ENCODE peak calls at places on chromosomes 2 and 18, in eight cellular contexts. One of them, this sample, is unnamed.

GRCh38 chr2:219499555-219499954 is 864 bp downstream of the GMPPA start:
- DNase-seq in AG04450: no peak
- DNase-seq in heart left ventricle: no peak
- DNase-seq in ovary: no peak
- DNase-seq in kidney epithelial cell: no peak
- DNase-seq in K562: no peak
- DNase-seq in cardiac muscle cell: no peak
- DNase-seq in hepatocyte: no peak
- DNase-seq in this sample: no peak

GRCh38 chr2:238151205-238151604 is 7.6 kb upstream of the ERFE start:
- DNase-seq in K562: no peak
- DNase-seq in ovary: no peak
- DNase-seq in hepatocyte: no peak
- DNase-seq in AG04450: no peak
- DNase-seq in heart left ventricle: no peak
- DNase-seq in kidney epithelial cell: no peak
- DNase-seq in cardiac muscle cell: no peak
- DNase-seq in this sample: no peak

GRCh38 chr18:37419272-37419671 is 146.3 kb downstream of the CELF4 start:
- DNase-seq in ovary: no peak
- DNase-seq in cardiac muscle cell: no peak
- DNase-seq in heart left ventricle: no peak
- DNase-seq in hepatocyte: no peak
- DNase-seq in AG04450: no peak
- DNase-seq in kidney epithelial cell: peak; percentile 41
- DNase-seq in K562: no peak
- DNase-seq in this sample: peak; percentile 74

GRCh38 chr2:2691419-2691818 is 360.3 kb upstream of the MYT1L start:
- DNase-seq in hepatocyte: no peak
- DNase-seq in K562: no peak
- DNase-seq in cardiac muscle cell: no peak
- DNase-seq in heart left ventricle: no peak
- DNase-seq in ovary: no peak
- DNase-seq in AG04450: no peak
- DNase-seq in kidney epithelial cell: no peak
- DNase-seq in this sample: no peak

GRCh38 chr18:47737198-47737830 is 193.1 kb downstream of the SMAD2 start:
- DNase-seq in kidney epithelial cell: no peak
- DNase-seq in hepatocyte: no peak
- DNase-seq in AG04450: no peak
- DNase-seq in ovary: no peak
- DNase-seq in K562: no peak
- DNase-seq in heart left ventricle: no peak
- DNase-seq in cardiac muscle cell: no peak
- DNase-seq in this sample: no peak

GRCh38 chr2:138095336-138095735 is 131.1 kb downstream of the HNMT start:
- DNase-seq in heart left ventricle: no peak
- DNase-seq in AG04450: no peak
- DNase-seq in hepatocyte: no peak
- DNase-seq in cardiac muscle cell: no peak
- DNase-seq in kidney epithelial cell: no peak
- DNase-seq in ovary: no peak
- DNase-seq in K562: no peak
- DNase-seq in this sample: no peak

GRCh38 chr18:9931679-9932078 is 17.9 kb downstream of the VAPA start:
- DNase-seq in ovary: no peak
- DNase-seq in cardiac muscle cell: no peak
- DNase-seq in K562: no peak
- DNase-seq in hepatocyte: no peak
- DNase-seq in heart left ventricle: no peak
- DNase-seq in AG04450: no peak
- DNase-seq in kidney epithelial cell: no peak
- DNase-seq in this sample: no peak

GRCh38 chr2:88181511-88181910 is 11.4 kb downstream of the THNSL2 start:
- DNase-seq in K562: no peak
- DNase-seq in hepatocyte: no peak
- DNase-seq in AG04450: no peak
- DNase-seq in kidney epithelial cell: no peak
- DNase-seq in heart left ventricle: no peak
- DNase-seq in ovary: no peak
- DNase-seq in cardiac muscle cell: no peak
- DNase-seq in this sample: peak; percentile 59

GRCh38 chr2:219168932-219169331 is 897 bp downstream of the SLC23A3 start:
- DNase-seq in heart left ventricle: no peak
- DNase-seq in ovary: peak; percentile 49
- DNase-seq in K562: no peak
- DNase-seq in AG04450: no peak
- DNase-seq in kidney epithelial cell: no peak
- DNase-seq in cardiac muscle cell: no peak
- DNase-seq in hepatocyte: no peak
- DNase-seq in this sample: no peak

GRCh38 chr2:240142859-240143258 is 2.4 kb upstream of the OTOS start:
- DNase-seq in AG04450: no peak
- DNase-seq in cardiac muscle cell: no peak
- DNase-seq in ovary: peak; percentile 13
- DNase-seq in hepatocyte: no peak
- DNase-seq in kidney epithelial cell: no peak
- DNase-seq in heart left ventricle: no peak
- DNase-seq in K562: no peak
- DNase-seq in this sample: no peak

GRCh38 chr2:32739679-32740078 is 111.8 kb downstream of the TTC27 start:
- DNase-seq in ovary: no peak
- DNase-seq in AG04450: no peak
- DNase-seq in kidney epithelial cell: no peak
- DNase-seq in hepatocyte: no peak
- DNase-seq in cardiac muscle cell: no peak
- DNase-seq in K562: no peak
- DNase-seq in heart left ventricle: no peak
- DNase-seq in this sample: no peak

GRCh38 chr2:176079285-176079830 is 4.4 kb downstream of the EVX2 start:
- DNase-seq in heart left ventricle: no peak
- DNase-seq in hepatocyte: no peak
- DNase-seq in kidney epithelial cell: no peak
- DNase-seq in cardiac muscle cell: no peak
- DNase-seq in ovary: no peak
- DNase-seq in K562: peak; percentile 27
- DNase-seq in AG04450: no peak
- DNase-seq in this sample: no peak

GRCh38 chr18:75160315-75160714 is 48.6 kb downstream of the PTGR3 start:
- DNase-seq in heart left ventricle: no peak
- DNase-seq in AG04450: no peak
- DNase-seq in kidney epithelial cell: no peak
- DNase-seq in cardiac muscle cell: no peak
- DNase-seq in ovary: no peak
- DNase-seq in hepatocyte: no peak
- DNase-seq in K562: no peak
- DNase-seq in this sample: no peak

GRCh38 chr2:143397886-143398614 is 268.8 kb downstream of the ARHGAP15 start:
- DNase-seq in K562: no peak
- DNase-seq in AG04450: peak; percentile 6
- DNase-seq in kidney epithelial cell: no peak
- DNase-seq in cardiac muscle cell: no peak
- DNase-seq in ovary: no peak
- DNase-seq in heart left ventricle: no peak
- DNase-seq in hepatocyte: no peak
- DNase-seq in this sample: no peak

GRCh38 chr2:53516650-53517049 is 251.0 kb upstream of the CHAC2 start:
- DNase-seq in ovary: no peak
- DNase-seq in AG04450: no peak
- DNase-seq in K562: no peak
- DNase-seq in kidney epithelial cell: no peak
- DNase-seq in heart left ventricle: no peak
- DNase-seq in cardiac muscle cell: no peak
- DNase-seq in hepatocyte: no peak
- DNase-seq in this sample: no peak

GRCh38 chr2:53513167-53513666 is 254.4 kb upstream of the CHAC2 start:
- DNase-seq in cardiac muscle cell: no peak
- DNase-seq in hepatocyte: no peak
- DNase-seq in K562: no peak
- DNase-seq in kidney epithelial cell: no peak
- DNase-seq in AG04450: no peak
- DNase-seq in heart left ventricle: no peak
- DNase-seq in ovary: no peak
- DNase-seq in this sample: no peak

GRCh38 chr2:53511549-53511948 is 256.1 kb upstream of the CHAC2 start:
- DNase-seq in cardiac muscle cell: no peak
- DNase-seq in ovary: no peak
- DNase-seq in heart left ventricle: no peak
- DNase-seq in hepatocyte: no peak
- DNase-seq in AG04450: no peak
- DNase-seq in K562: no peak
- DNase-seq in kidney epithelial cell: no peak
- DNase-seq in this sample: no peak

GRCh38 chr2:53512071-53512841 is 255.3 kb upstream of the CHAC2 start:
- DNase-seq in K562: no peak
- DNase-seq in heart left ventricle: no peak
- DNase-seq in hepatocyte: no peak
- DNase-seq in cardiac muscle cell: no peak
- DNase-seq in AG04450: peak; percentile 59
- DNase-seq in kidney epithelial cell: no peak
- DNase-seq in ovary: no peak
- DNase-seq in this sample: no peak

GRCh38 chr2:53515435-53516332 is 251.9 kb upstream of the CHAC2 start:
- DNase-seq in hepatocyte: no peak
- DNase-seq in cardiac muscle cell: peak; percentile 29
- DNase-seq in AG04450: no peak
- DNase-seq in kidney epithelial cell: no peak
- DNase-seq in ovary: no peak
- DNase-seq in heart left ventricle: no peak
- DNase-seq in K562: peak; percentile 4
- DNase-seq in this sample: no peak
- TF ChIP-seq CTCF in hepatocyte: peak; percentile 18
- TF ChIP-seq CTCF in cardiac muscle cell: no peak
- TF ChIP-seq CTCF in AG04450: peak; percentile 48
- TF ChIP-seq CTCF in kidney epithelial cell: no peak
- TF ChIP-seq CTCF in ovary: no peak
- TF ChIP-seq CTCF in heart left ventricle: no peak
- TF ChIP-seq CTCF in K562: peak; percentile 18
- TF ChIP-seq CTCF in this sample: peak; percentile 17

GRCh38 chr2:174038472-174038871 is 73.3 kb upstream of the SP3 start:
- DNase-seq in heart left ventricle: no peak
- DNase-seq in cardiac muscle cell: no peak
- DNase-seq in K562: no peak
- DNase-seq in kidney epithelial cell: no peak
- DNase-seq in ovary: no peak
- DNase-seq in AG04450: no peak
- DNase-seq in hepatocyte: no peak
- DNase-seq in this sample: no peak

GRCh38 chr2:174035981-174036742 is 71.0 kb upstream of the SP3 start:
- DNase-seq in kidney epithelial cell: no peak
- DNase-seq in ovary: no peak
- DNase-seq in K562: peak; percentile 76
- DNase-seq in AG04450: no peak
- DNase-seq in heart left ventricle: no peak
- DNase-seq in cardiac muscle cell: no peak
- DNase-seq in hepatocyte: no peak
- DNase-seq in this sample: no peak

GRCh38 chr2:174040417-174040701 is 75.2 kb upstream of the SP3 start:
- DNase-seq in cardiac muscle cell: no peak
- DNase-seq in kidney epithelial cell: no peak
- DNase-seq in K562: no peak
- DNase-seq in AG04450: no peak
- DNase-seq in heart left ventricle: no peak
- DNase-seq in hepatocyte: no peak
- DNase-seq in ovary: no peak
- DNase-seq in this sample: no peak

GRCh38 chr2:174036825-174037224 is 71.7 kb upstream of the SP3 start:
- DNase-seq in AG04450: no peak
- DNase-seq in hepatocyte: no peak
- DNase-seq in ovary: no peak
- DNase-seq in heart left ventricle: no peak
- DNase-seq in K562: no peak
- DNase-seq in kidney epithelial cell: no peak
- DNase-seq in cardiac muscle cell: no peak
- DNase-seq in this sample: no peak

GRCh38 chr2:174039551-174040416 is 74.6 kb upstream of the SP3 start:
- DNase-seq in cardiac muscle cell: peak; percentile 91
- DNase-seq in K562: peak; percentile 95
- DNase-seq in hepatocyte: peak; percentile 95
- DNase-seq in ovary: peak; percentile 91
- DNase-seq in heart left ventricle: peak; percentile 93
- DNase-seq in AG04450: peak; percentile 89
- DNase-seq in kidney epithelial cell: peak; percentile 82
- DNase-seq in this sample: peak; percentile 84
- H3K4me3 ChIP-seq in cardiac muscle cell: no peak overlapping the region
- H3K4me3 ChIP-seq in K562: no peak overlapping the region
- H3K4me3 ChIP-seq in hepatocyte: no peak overlapping the region
- H3K4me3 ChIP-seq in ovary: no peak overlapping the region
- H3K4me3 ChIP-seq in heart left ventricle: no peak overlapping the region
- H3K4me3 ChIP-seq in AG04450: no peak overlapping the region
- H3K4me3 ChIP-seq in kidney epithelial cell: no peak overlapping the region
- H3K4me3 ChIP-seq in this sample: no peak overlapping the region

DNA sequence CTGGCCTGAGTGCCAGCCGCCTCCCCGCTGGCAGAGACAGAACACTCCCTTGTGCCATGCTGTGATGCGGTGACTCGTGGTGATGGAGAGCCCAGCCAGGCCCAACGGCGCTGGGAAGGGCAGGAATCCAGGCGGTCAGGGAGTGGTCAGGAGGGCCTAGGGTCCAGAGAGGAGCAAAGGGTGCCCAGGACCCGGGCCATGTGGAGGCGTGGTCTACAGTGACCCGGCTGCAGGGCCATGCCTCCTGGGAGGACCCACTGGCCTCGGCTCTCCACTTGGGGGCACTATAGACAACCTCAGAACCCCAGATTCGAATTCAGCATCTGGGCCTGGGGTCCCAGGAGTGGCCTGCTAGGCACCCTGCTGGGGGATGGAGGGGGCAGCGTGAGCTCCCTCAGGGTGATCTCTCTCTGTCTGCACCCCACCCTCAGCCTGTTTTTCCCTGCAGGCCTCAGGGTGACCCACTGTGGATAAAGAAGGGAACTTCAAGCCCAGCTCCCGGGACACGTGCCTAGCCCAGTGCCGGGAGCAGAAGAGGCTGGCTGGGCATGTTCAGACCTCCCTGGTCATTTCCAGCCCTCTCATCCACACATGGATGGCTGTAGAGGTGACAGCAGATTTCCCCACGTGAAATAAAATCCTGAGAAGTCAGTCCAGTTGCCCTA is 13.0 kb downstream of the AMER3 start:
- DNase-seq in AG04450: no peak
- DNase-seq in hepatocyte: no peak
- DNase-seq in ovary: no peak
- DNase-seq in heart left ventricle: no peak
- DNase-seq in K562: peak; percentile 29
- DNase-seq in cardiac muscle cell: no peak
- DNase-seq in kidney epithelial cell: no peak
- DNase-seq in this sample: no peak
- TF ChIP-seq CTCF in AG04450: no peak
- TF ChIP-seq CTCF in hepatocyte: no peak
- TF ChIP-seq CTCF in ovary: no peak
- TF ChIP-seq CTCF in heart left ventricle: no peak
- TF ChIP-seq CTCF in K562: peak; percentile 63
- TF ChIP-seq CTCF in cardiac muscle cell: no peak
- TF ChIP-seq CTCF in kidney epithelial cell: no peak
- TF ChIP-seq CTCF in this sample: no peak

DNA sequence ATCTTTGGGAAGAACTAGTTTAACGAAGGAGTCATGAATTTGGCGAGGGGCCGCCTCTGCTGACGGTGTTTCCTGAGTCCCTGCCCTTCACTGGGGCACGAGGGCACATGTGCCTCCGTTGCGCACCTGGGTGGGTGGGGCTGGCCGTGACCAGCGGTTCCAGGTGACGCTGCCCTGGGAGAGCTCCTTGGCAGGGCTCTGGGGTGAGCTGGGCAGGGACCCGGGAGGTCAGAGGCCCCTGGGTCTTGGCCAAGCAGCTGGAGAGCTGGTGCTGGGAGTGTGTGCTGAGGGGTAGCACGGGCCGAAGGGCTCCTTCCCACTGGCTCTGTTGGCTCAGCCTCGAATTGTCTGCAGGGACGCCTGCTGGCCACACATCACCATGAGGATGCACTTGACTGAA is 104.6 kb downstream of the RTP5 start:
- DNase-seq in ovary: no peak
- DNase-seq in heart left ventricle: no peak
- DNase-seq in kidney epithelial cell: no peak
- DNase-seq in cardiac muscle cell: no peak
- DNase-seq in AG04450: no peak
- DNase-seq in K562: no peak
- DNase-seq in hepatocyte: no peak
- DNase-seq in this sample: no peak
- H3K4me3 ChIP-seq in ovary: no peak overlapping the region
- H3K4me3 ChIP-seq in heart left ventricle: no peak overlapping the region
- H3K4me3 ChIP-seq in kidney epithelial cell: no peak overlapping the region
- H3K4me3 ChIP-seq in cardiac muscle cell: no peak overlapping the region
- H3K4me3 ChIP-seq in AG04450: no peak overlapping the region
- H3K4me3 ChIP-seq in K562: no peak overlapping the region
- H3K4me3 ChIP-seq in hepatocyte: no peak overlapping the region
- H3K4me3 ChIP-seq in this sample: no peak overlapping the region

This sample was measured in epithelial cell of proximal tubule.